ENCODE peak calls at places on chromosomes 3 and 15, in seven cellular contexts. G is fibroblast of villous mesenchyme; Y is CD8-positive, alpha-beta T cell; E is bronchial epithelial cell; J is uterus; Z is Peyer's patch; A is PC-9. C is an unnamed sample.

GRCh38 chr3:116770815-116771450 is 61.4 kb downstream of the TUSC7 start:
- DNase-seq in J (peak), Y (no peak), G (peak), Z (peak), A (peak), E (peak), C (peak)

GRCh38 chr3:186998937-186999368 is 68.6 kb downstream of the ST6GAL1 start:
- DNase-seq in J (no peak), E (no peak), A (no peak), Z (no peak), G (no peak), Y (no peak), C (no peak)

GRCh38 chr3:178382388-178383061 is 153.7 kb upstream of the KCNMB2 start:
- DNase-seq in A (peak), Y (no peak), J (no peak), G (peak), E (no peak), Z (no peak), C (no peak)

GRCh38 chr3:12138044-12138443 is 20.7 kb downstream of the TIMP4 start:
- DNase-seq in Z (peak), Y (no peak), E (peak), J (no peak), G (peak), A (peak), C (no peak)

GRCh38 chr3:118228151-118228550 is 806.5 kb downstream of the IGSF11 start:
- DNase-seq in G (no peak), Z (no peak), A (no peak), E (peak), J (no peak), Y (no peak), C (no peak)

GRCh38 chr15:83207622-83208356 is at the start of gene HDGFL3:
- DNase-seq in Y (peak), E (no peak), J (peak), A (peak), G (peak), Z (peak), C (peak)

GRCh38 chr3:52403955-52404354 is 40.9 kb downstream of the SEMA3G start:
- DNase-seq in G (no peak), E (no peak), J (no peak), Z (peak), Y (no peak), A (no peak), C (no peak)

GRCh38 chr3:149339931-149340309 is 6.5 kb upstream of the TM4SF18 start:
- DNase-seq in E (peak), Y (no peak), Z (peak), J (peak), A (peak), G (peak), C (peak)

GRCh38 chr3:94314218-94314883 is 251.5 kb downstream of the NSUN3 start:
- DNase-seq in A (no peak), Y (no peak), E (no peak), G (no peak), Z (no peak), J (no peak), C (no peak)

GRCh38 chr3:112699436-112699978 is 58.6 kb upstream of the CCDC80 start:
- DNase-seq in G (no peak), E (peak), J (no peak), Y (no peak), Z (no peak), A (no peak), C (no peak)

GRCh38 chr3:53668872-53669271 is 174.5 kb downstream of the CACNA1D start:
- DNase-seq in E (no peak), A (no peak), J (no peak), Y (no peak), Z (no peak), G (no peak), C (no peak)

GRCh38 chr15:89501646-89502045 is 5.3 kb upstream of the RHCG start:
- DNase-seq in G (no peak), Y (no peak), Z (peak), A (no peak), E (no peak), J (no peak), C (no peak)

GRCh38 chr3:172138792-172139507 is 99.6 kb downstream of the FNDC3B start:
- DNase-seq in E (peak), G (peak), A (peak), J (peak), Z (peak), Y (no peak), C (no peak)

GRCh38 chr3:52195297-52195597 is 2.7 kb upstream of the ALAS1 start:
- DNase-seq in A (no peak), Y (no peak), Z (no peak), G (no peak), E (no peak), J (no peak), C (no peak)

GRCh38 chr15:53197426-53197839 is 407.3 kb upstream of the ONECUT1 start:
- DNase-seq in Y (no peak), Z (peak), G (peak), E (peak), A (peak), J (no peak), C (peak)

GRCh38 chr3:126180477-126181397 is at the start of gene ALDH1L1:
- DNase-seq in Y (no peak), G (peak), Z (peak), J (peak), A (peak), E (peak), C (no peak)

GRCh38 chr3:101857279-101857678 is 8.0 kb downstream of the NFKBIZ start:
- DNase-seq in Y (no peak), J (no peak), E (no peak), A (no peak), G (no peak), Z (no peak), C (no peak)

GRCh38 chr3:164235239-164235728 is 843.0 kb downstream of the SI start:
- DNase-seq in Y (no peak), A (no peak), G (no peak), E (no peak), J (no peak), Z (no peak), C (no peak)

GRCh38 chr15:20357139-20358065 is 184.2 kb downstream of the GOLGA6L6 start:
- DNase-seq in E (no peak), A (no peak), Y (no peak), G (no peak), J (no peak), Z (peak), C (peak)

GRCh38 chr15:69931159-69931558 is 166.6 kb downstream of the TLE3 start:
- DNase-seq in E (no peak), Z (no peak), Y (no peak), G (no peak), A (no peak), J (no peak), C (peak)

GRCh38 chr3:172946061-172946460 is 195.0 kb downstream of the SPATA16 start:
- DNase-seq in G (no peak), Z (no peak), J (no peak), A (no peak), E (no peak), Y (no peak), C (no peak)

GRCh38 chr3:166560253-166560652 is 723.0 kb upstream of the BCHE start:
- DNase-seq in A (no peak), J (no peak), E (no peak), G (no peak), Z (no peak), Y (no peak), C (no peak)

GRCh38 chr15:67156834-67157233 is 91.4 kb downstream of the SMAD3 start:
- DNase-seq in A (no peak), Y (no peak), G (no peak), Z (peak), E (peak), J (no peak), C (no peak)

GRCh38 chr15:73799466-73799865 is 46.3 kb upstream of the INSYN1 start:
- DNase-seq in E (no peak), G (peak), Z (no peak), Y (no peak), A (peak), J (no peak), C (no peak)

GRCh38 chr15:73804421-73804820 is 51.3 kb upstream of the INSYN1 start:
- DNase-seq in E (no peak), G (no peak), A (no peak), J (no peak), Y (no peak), Z (no peak), C (no peak)

GRCh38 chr15:73803806-73804205 is 50.7 kb upstream of the INSYN1 start:
- DNase-seq in J (no peak), E (no peak), A (no peak), G (no peak), Y (no peak), Z (no peak), C (no peak)

GRCh38 chr15:73800662-73801345 is 47.7 kb upstream of the INSYN1 start:
- DNase-seq in G (peak), Y (no peak), J (peak), Z (no peak), A (no peak), E (peak), C (no peak)

DNA sequence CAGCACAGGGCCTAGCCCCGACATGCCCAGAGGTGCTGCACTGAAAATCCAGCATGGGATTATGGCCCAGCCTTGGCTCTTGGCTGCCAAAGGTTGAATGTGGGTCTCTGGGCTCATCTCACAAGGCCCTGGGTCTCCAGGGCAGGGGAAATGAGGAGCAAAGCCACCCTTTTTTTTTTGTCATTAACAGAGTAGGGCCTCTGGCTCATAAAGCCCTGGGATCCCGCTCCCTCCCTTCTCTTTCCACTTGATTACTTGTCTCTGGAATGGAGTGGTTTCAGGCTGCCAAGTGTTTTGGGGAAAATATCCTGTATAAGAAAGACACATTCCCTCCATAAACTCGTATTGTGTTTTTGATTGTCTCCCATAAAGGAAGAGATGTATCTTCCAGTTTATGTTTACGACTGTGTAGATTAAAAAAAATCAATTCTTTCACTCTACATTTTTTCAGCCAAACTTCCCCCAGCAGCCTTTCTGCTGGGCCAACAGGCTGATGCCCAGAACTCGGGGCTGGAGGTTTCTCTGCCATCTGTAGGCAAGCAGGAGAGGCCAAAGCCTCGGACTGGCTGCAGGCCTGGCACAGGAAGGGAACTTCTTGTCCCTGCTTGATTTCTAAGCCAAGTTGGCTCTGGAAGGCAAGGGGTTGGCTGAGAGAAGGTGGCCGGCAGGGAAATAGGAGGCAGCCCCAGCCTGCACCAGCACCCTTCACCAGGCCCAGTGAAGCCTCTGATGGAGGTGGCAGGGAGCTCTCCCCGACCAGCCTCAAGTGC is 49.4 kb upstream of the INSYN1 start:
- DNase-seq in J (peak), Z (no peak), Y (no peak), G (no peak), E (no peak), A (no peak), C (no peak)
- TF ChIP-seq CTCF in J (no peak), Z (no peak), Y (no peak), G (no peak), E (no peak), A (no peak), C (no peak)

GRCh38 chr15:42066764-42067415 is 27.5 kb downstream of the PLA2G4D start:
- DNase-seq in E (no peak), G (no peak), Y (no peak), J (no peak), A (no peak), Z (no peak), C (peak)
- TF ChIP-seq CTCF in E (no peak), G (no peak), Y (no peak), J (no peak), A (peak), Z (no peak), C (no peak)

DNA sequence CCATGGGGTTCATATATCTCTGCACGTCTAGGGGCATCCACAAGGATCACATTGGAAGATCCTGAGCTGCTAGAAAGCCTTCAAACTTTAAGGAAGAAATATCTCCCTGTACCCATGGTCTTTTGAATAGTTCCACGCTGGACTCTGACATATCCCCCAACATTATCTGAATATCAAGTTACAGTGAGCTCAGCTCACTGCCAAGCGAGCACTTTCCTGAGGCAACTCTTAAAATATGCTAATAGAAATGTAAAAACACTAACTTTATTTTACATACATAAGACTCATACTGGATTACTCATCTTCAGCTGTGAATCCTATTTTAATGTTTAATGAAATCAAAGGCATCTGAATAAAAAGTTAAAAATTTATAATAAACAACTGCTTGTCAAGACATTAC is 420.2 kb upstream of the CCDC54 start:
- DNase-seq in G (peak), E (no peak), Z (no peak), Y (no peak), A (no peak), J (no peak), C (no peak)
- TF ChIP-seq CTCF in G (no peak), E (no peak), Z (no peak), Y (no peak), A (no peak), J (no peak), C (no peak)

GRCh38 chr3:180683816-180684215 is 4.5 kb upstream of the CCDC39 start:
- DNase-seq in Z (no peak), J (no peak), Y (no peak), E (no peak), G (no peak), A (no peak), C (no peak)

GRCh38 chr3:180684807-180685206 is 5.5 kb upstream of the CCDC39 start:
- DNase-seq in G (no peak), Y (no peak), Z (no peak), J (no peak), E (no peak), A (no peak), C (no peak)

GRCh38 chr3:180679178-180680096 is at the start of gene CCDC39:
- DNase-seq in G (peak), J (peak), Z (peak), Y (peak), E (peak), A (peak), C (no peak)

GRCh38 chr3:180678231-180678630 is 1.1 kb downstream of the CCDC39 start:
- DNase-seq in Y (no peak), G (no peak), E (no peak), A (no peak), J (no peak), Z (no peak), C (no peak)

GRCh38 chr3:180680097-180680430 is 775 bp upstream of the CCDC39 start:
- DNase-seq in J (no peak), Z (no peak), G (peak), E (peak), A (no peak), Y (no peak), C (no peak)
- TF ChIP-seq CTCF in J (no peak), Z (no peak), G (peak), E (peak), A (peak), Y (peak), C (peak)

GRCh38 chr15:100129677-100130076 is 212.1 kb downstream of the ADAMTS17 start:
- DNase-seq in G (no peak), J (no peak), E (no peak), A (no peak), Z (no peak), Y (no peak), C (no peak)
- TF ChIP-seq CTCF in G (peak), J (no peak), E (no peak), A (no peak), Z (no peak), Y (no peak), C (no peak)

DNA sequence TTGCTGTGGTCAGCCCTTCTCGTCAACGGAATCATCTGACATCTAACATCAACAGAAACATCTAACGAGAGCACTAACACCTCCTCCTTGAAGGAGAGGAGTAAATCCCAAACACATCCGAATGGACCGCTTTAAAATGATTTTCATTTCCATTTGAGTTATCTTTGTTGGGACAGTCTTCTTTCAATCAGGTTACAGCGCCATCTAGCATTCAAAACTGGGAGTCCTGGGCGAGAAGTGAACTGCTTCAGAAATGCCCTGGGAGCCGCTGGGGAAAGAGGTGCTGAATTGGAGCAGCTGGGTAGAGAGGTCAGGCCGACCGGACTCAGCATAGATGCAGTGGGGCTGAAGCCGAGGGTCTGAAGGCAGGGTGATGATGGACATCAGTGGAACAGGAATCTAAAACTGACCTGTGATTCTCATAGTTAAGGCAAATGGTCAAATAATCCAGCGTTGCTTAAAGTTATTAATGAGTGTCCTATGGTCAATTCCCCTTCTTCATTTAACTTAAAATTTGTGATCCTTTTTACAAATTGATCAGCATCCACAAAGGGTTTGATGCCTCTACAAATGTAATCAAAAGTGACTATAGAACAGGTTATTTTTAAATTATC is 170.0 kb upstream of the NDN start:
- DNase-seq in E (peak), A (peak), Z (peak), Y (no peak), G (peak), J (peak), C (no peak)
- TF ChIP-seq CTCF in E (peak), A (peak), Z (no peak), Y (no peak), G (peak), J (peak), C (peak)

GRCh38 chr3:9820543-9820942 is 10.5 kb downstream of the TTLL3 start:
- DNase-seq in A (no peak), J (no peak), Y (no peak), G (no peak), Z (no peak), E (no peak), C (no peak)

GRCh38 chr3:9825461-9826040 is 15.5 kb downstream of the TTLL3 start:
- DNase-seq in A (no peak), Z (no peak), J (no peak), E (no peak), G (no peak), Y (no peak), C (no peak)

GRCh38 chr3:9818666-9819335 is 8.7 kb downstream of the TTLL3 start:
- DNase-seq in Z (no peak), Y (no peak), E (no peak), J (no peak), G (no peak), A (no peak), C (no peak)

GRCh38 chr3:9817437-9817836 is 7.4 kb downstream of the TTLL3 start:
- DNase-seq in Y (no peak), G (no peak), J (no peak), Z (no peak), E (no peak), A (no peak), C (no peak)

DNA sequence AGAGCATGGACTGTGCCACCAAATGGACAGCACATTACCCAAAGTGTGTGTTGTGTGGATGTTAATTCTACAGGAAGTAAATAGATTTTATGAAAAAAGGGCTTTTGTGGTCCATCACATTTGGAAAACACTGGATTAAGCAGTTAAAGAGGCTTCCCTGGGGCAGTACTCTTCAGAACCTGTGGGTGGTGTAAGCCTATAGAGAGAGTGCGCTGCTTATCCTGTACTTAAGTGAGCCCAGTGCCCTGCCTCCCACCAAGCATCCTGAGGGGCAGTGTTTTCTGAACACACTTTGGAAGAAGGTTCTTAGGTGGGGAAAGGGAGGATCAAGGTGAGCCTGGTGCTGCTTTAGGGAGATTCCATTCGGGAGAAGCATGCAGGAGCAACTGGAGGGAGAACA is 10.9 kb downstream of the TTLL3 start:
- DNase-seq in Y (no peak), G (no peak), Z (no peak), J (no peak), A (no peak), E (peak), C (no peak)
- TF ChIP-seq CTCF in Y (no peak), G (peak), Z (no peak), J (no peak), A (peak), E (peak), C (peak)

GRCh38 chr3:31760654-31761053 is 220.4 kb downstream of the OSBPL10 start:
- DNase-seq in Y (no peak), E (no peak), J (no peak), G (no peak), A (no peak), Z (no peak), C (no peak)

GRCh38 chr3:31755911-31756658 is 223.4 kb downstream of the STT3B start:
- DNase-seq in J (no peak), Y (no peak), G (no peak), E (peak), Z (peak), A (no peak), C (no peak)

GRCh38 chr3:31754575-31755278 is 222.0 kb downstream of the STT3B start:
- DNase-seq in G (no peak), Z (no peak), J (no peak), A (no peak), Y (no peak), E (no peak), C (no peak)

GRCh38 chr3:31762016-31762764 is 218.9 kb downstream of the OSBPL10 start:
- DNase-seq in Z (no peak), J (no peak), G (no peak), A (no peak), E (no peak), Y (no peak), C (no peak)

DNA sequence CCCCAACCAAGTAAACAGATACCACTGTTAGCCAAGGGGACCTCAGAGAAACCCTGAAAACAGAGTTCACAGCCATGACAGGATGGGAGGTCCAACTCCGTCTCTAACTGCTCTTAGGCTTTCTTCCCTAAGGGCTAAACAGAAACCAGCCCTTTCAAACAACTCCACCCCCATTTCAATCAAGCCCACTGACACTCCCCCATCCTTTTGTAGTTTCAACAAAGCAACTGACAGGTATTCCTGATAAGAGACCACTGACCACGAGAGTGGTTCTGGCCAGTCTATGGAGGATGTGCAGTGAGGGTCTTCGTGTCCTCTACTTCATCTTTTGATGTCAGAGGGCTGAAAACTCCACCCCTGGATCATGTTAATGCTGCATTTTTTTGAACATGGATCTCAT is 222.7 kb downstream of the OSBPL10 start:
- DNase-seq in Z (no peak), A (no peak), Y (no peak), G (no peak), J (no peak), E (no peak), C (no peak)
- TF ChIP-seq CTCF in Z (no peak), A (no peak), Y (no peak), G (no peak), J (no peak), E (no peak), C (no peak)